ENCODE peak calls at places on chromosome 2, in seven cellular contexts. S is K562, G is HepG2, T is HCT116, U is GM12878, C is SK-N-SH, F is H1. V is an unnamed sample.
A peak's percentile ranks its signal among the peaks of the same experiment; 100 is the strongest.

GRCh38 chr2:46230677-46231425 is 66.4 kb upstream of the EPAS1 start:
- DNase-seq in T (no peak), G (no peak), S (no peak), C (no peak), F (no peak), U (no peak), V (no peak)

GRCh38 chr2:174325932-174326879 is 8.5 kb upstream of the SP9 start:
- DNase-seq in U (no peak), F (no peak), G (no peak), T (no peak), S (peak; percentile 85), C (no peak), V (no peak)

GRCh38 chr2:105796131-105796638 is 51.5 kb downstream of the NCK2 start:
- DNase-seq in C (peak; percentile 52), U (no peak), F (no peak), G (no peak), S (no peak), T (no peak), V (no peak)

GRCh38 chr2:197986977-197987376 is 182.6 kb downstream of the PLCL1 start:
- DNase-seq in F (no peak), G (no peak), S (no peak), U (no peak), T (no peak), C (peak; percentile 32), V (no peak)

GRCh38 chr2:139791330-139791729 is 1011.1 kb upstream of the NXPH2 start:
- DNase-seq in C (peak; percentile 49), G (no peak), T (no peak), U (no peak), S (no peak), F (no peak), V (no peak)

GRCh38 chr2:127681976-127682857 is 6.9 kb upstream of the LIMS2 start:
- DNase-seq in C (peak; percentile 66), G (no peak), F (no peak), T (no peak), U (no peak), S (no peak), V (no peak)

GRCh38 chr2:136628490-136628889 is 136.9 kb upstream of the THSD7B start:
- DNase-seq in T (no peak), U (no peak), C (no peak), G (no peak), S (no peak), F (no peak), V (no peak)

GRCh38 chr2:109031481-109032228 is 42.6 kb upstream of the EDAR start:
- DNase-seq in G (peak; percentile 21), F (peak; percentile 27), T (no peak), U (no peak), C (peak; percentile 63), S (peak; percentile 52), V (no peak)

GRCh38 chr2:119387381-119388129 is 20.8 kb downstream of the DBI start:
- DNase-seq in S (peak; percentile 33), U (peak; percentile 59), C (peak; percentile 22), F (no peak), T (no peak), G (peak; percentile 34), V (peak; percentile 65)

DNA sequence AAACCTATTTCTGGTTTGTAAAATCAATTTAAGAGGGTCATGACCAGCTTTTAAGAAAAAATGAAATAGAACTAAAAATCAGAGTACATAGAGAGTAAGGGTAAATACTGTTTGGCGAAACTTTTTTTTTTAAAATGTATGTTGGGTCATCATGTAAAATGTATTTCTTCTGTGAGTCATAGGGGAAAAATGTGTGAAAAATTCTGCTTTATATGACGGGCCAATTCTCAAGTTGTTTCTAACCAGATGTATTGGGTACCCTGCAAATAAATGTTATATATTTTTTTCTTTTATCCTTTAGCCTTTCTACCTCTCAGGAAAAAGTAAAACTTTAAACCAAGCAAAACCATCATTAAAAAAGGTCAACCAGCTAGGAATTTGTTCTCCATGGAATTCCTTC is 13.9 kb downstream of the AFTPH start:
- DNase-seq in S (no peak), T (no peak), C (no peak), G (no peak), U (no peak), F (no peak), V (no peak)
- TF ChIP-seq JUND in S (no peak), T (no peak), C (no peak), G (no peak), U (no peak), F (no peak), V (no peak)

DNA sequence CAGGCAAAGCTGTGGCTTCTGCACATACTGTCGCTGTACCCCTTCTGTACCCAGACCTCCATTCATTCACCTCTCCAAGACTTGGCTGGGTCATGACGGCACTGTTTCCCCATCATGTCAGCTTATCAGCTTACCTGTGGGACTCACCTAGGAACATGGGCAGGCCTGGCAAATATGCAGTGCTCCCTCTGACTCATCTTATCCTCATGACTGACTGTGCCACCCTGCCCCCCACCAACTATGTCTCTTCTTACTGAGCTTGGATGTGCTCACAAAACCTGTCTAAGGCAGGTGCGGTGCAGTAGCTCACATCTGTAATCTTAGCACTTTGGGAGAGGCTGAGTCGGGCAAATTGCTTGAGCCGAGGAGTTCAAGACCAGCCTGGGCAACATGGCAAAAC is 152.4 kb downstream of the MGAT5 start:
- DNase-seq in S (no peak), U (no peak), C (no peak), T (no peak), G (no peak), F (no peak), V (no peak)
- TF ChIP-seq JUND in S (no peak), U (no peak), C (peak; percentile 4), T (peak; percentile 35), G (no peak), F (no peak), V (no peak)

GRCh38 chr2:224904390-224904789 is 137.9 kb downstream of the DOCK10 start:
- DNase-seq in F (no peak), T (no peak), S (no peak), C (no peak), U (no peak), G (no peak), V (no peak)
- TF ChIP-seq JUND in F (no peak), T (no peak), S (no peak), C (no peak), U (no peak), G (no peak), V (no peak)

DNA sequence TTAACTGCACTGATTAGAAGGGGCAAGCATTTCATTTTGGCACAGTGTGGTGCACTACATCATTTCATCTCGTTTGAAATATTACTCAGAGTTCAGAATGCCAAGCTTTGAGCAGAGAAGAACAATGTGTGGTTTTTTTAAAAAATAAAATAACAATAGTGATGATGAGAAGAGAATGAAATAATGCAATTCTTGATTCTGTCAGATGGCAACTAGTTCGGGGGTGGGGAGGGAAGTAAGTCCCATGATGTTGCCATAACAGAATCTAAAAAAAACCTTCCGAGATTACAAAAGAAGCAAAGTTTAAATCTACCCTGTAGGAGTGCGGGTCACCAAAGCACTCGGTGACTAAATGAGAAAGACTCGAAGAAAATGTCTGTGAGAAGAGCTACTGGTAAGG is 490.4 kb downstream of the NR4A2 start:
- DNase-seq in G (no peak), C (no peak), S (no peak), U (no peak), T (no peak), F (no peak), V (no peak)
- TF ChIP-seq JUND in G (no peak), C (no peak), S (no peak), U (no peak), T (no peak), F (no peak), V (no peak)

GRCh38 chr2:97995734-97996624 is at the start of gene TMEM131:
- DNase-seq in C (peak; percentile 96), S (peak; percentile 94), F (peak; percentile 82), G (peak; percentile 88), U (peak; percentile 74), T (peak; percentile 89), V (peak; percentile 86)

GRCh38 chr2:97993926-97994325 is 1.8 kb downstream of the TMEM131 start:
- DNase-seq in U (no peak), C (no peak), G (no peak), S (no peak), F (no peak), T (no peak), V (no peak)

GRCh38 chr2:97996679-97997078 is 931 bp upstream of the TMEM131 start:
- DNase-seq in F (no peak), T (no peak), G (no peak), C (no peak), U (no peak), S (no peak), V (no peak)

GRCh38 chr2:97992836-97993825 is 2.6 kb downstream of the TMEM131 start:
- DNase-seq in C (no peak), G (no peak), T (no peak), F (no peak), S (no peak), U (no peak), V (no peak)

DNA sequence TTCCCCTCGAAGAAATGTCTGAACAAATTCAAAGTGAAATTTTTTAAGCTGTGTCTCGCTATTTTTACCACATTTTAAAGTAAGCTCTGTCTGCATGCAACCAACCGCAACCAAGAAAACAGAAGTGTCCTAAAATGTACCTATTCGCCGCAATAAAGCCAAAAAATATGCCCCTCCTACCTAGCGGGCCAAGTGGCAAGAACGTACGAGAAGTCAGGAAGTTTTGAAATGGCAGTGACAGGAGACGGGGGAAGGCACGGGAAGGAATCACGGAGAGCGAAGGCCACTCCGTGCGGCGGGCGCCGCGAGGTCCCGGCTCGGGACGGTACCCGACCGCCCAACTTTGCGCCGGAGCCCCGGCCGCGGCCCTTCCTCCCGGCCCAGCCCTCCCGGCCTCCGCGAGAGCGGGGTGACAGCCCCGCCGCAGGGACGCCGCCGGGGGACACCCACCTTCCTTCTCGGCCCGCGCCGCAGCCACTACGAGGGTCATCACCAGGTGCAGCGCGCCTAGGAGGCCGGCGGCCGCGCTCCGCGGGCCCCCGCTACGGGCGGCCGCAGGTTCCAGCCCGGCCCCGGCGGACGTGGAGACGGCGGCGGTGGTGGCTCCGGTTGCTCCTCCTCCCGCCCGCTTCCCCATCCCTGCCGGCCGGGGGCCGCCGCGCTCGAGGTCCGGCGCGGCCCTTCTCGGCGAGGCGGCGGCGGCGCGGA is 568 bp downstream of the TMEM131 start:
- DNase-seq in S (peak; percentile 72), F (no peak), U (peak; percentile 70), T (no peak), C (peak; percentile 88), G (peak; percentile 30), V (peak; percentile 25)
- TF ChIP-seq JUND in S (no peak), F (no peak), U (no peak), T (no peak), C (no peak), G (no peak), V (no peak)

DNA sequence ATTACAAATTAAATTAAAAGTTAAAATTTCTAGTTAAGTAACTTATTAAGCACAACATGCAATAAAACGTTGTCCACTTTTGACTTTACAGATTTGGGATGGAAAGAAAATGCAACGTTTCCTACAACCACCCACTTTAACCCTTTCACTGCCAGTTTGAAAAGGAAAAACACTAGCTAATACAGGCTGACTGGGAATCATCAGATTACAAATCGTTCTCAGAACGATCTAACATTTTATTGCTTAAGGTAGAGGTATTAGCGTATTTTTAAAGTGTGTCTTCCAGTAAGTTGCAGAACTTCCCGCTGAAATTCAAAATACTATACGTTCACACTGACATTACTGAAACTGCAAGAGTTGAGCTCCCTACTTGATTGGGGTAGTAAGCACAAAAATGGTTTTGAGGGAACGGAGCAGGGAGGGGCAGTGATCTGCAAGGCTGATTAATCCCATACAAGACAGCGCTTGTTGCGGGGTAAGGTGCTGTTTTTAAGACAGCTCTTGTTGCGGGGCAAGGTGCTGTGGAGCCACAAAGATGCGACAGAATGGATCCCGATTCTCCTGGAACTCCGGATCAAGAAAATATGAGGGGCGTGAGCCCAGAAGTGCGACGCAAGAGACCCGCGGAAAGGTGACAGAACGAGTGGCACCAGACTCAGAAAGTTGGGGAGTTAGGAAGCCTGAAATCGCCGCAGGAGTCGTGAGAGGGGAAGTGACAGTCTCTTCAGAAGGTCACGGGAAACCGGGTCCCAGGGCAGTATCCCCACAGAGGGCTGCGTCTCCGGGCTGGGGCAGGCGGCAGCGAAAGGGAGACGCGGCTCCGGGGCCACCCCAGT is 571 bp downstream of the HADHA start:
- DNase-seq in T (no peak), F (no peak), U (no peak), G (no peak), C (peak; percentile 47), S (no peak), V (no peak)
- TF ChIP-seq JUND in T (no peak), F (no peak), U (no peak), G (no peak), C (no peak), S (peak; percentile 21), V (no peak)